ENCODE peak calls at places on chromosomes 5 and 9, in nine cellular contexts. E is CD4-positive, alpha-beta memory T cell; Y is HCT116; V is tibial nerve; C is effector memory CD4-positive, alpha-beta T cell; X is heart left ventricle; Q is astrocyte; U is aorta; J is osteoblast. T is an unnamed sample. For H3K4me1, the result is how much of the 10 kb centered on the place peaks cover.

GRCh38 chr9:134437417-134438203 is 111.4 kb downstream of the RXRA start:
- DNase-seq in E (no peak), Y (no peak), V (no peak), C (no peak), X (no peak), Q (no peak), U (no peak), J (no peak), T (no peak)

GRCh38 chr5:528625-529511 is 4.6 kb upstream of the SLC9A3 start:
- DNase-seq in E (no peak), Y (no peak), V (no peak), C (no peak), X (peak), Q (no peak), U (peak), J (no peak), T (peak)

GRCh38 chr5:73938280-73938937 is 312.4 kb downstream of the ARHGEF28 start:
- DNase-seq in E (no peak), Y (peak), V (no peak), C (no peak), X (no peak), Q (peak), U (no peak), J (peak), T (no peak)

GRCh38 chr5:32449216-32449721 is 4.7 kb upstream of the ZFR start:
- DNase-seq in E (no peak), Y (no peak), V (no peak), C (no peak), X (no peak), Q (no peak), U (no peak), J (no peak), T (no peak)

GRCh38 chr9:21174671-21175070 is 8.2 kb upstream of the IFNA21 start:
- DNase-seq in E (no peak), Y (no peak), V (no peak), C (no peak), X (no peak), Q (no peak), U (no peak), J (no peak), T (no peak)

GRCh38 chr9:130444565-130445221 is at the start of gene ASS1:
- DNase-seq in E (peak), Y (no peak), V (no peak), C (peak), X (peak), Q (no peak), U (peak), J (peak), T (peak)

GRCh38 chr9:18317896-18318295 is 156.1 kb upstream of the ADAMTSL1 start:
- DNase-seq in E (no peak), Y (no peak), V (no peak), C (no peak), X (no peak), Q (peak), U (no peak), J (peak), T (no peak)

GRCh38 chr5:68533571-68534051 is 318.1 kb downstream of the PIK3R1 start:
- DNase-seq in E (no peak), Y (no peak), V (no peak), C (no peak), X (no peak), Q (no peak), U (no peak), J (no peak), T (no peak)

GRCh38 chr9:89991204-89991790 is 386.5 kb downstream of the GADD45G start:
- DNase-seq in E (no peak), Y (no peak), V (no peak), C (no peak), X (no peak), Q (no peak), U (no peak), J (no peak), T (no peak)

GRCh38 chr5:173707392-173707791 is 90.9 kb upstream of the BOD1 start:
- DNase-seq in E (no peak), Y (no peak), V (no peak), C (no peak), X (peak), Q (peak), U (peak), J (peak), T (peak)

GRCh38 chr9:107212613-107213012 is 70.5 kb upstream of the RAD23B start:
- DNase-seq in E (no peak), Y (no peak), V (no peak), C (no peak), X (no peak), Q (no peak), U (no peak), J (no peak), T (no peak)

GRCh38 chr5:9562101-9562500 is 16.2 kb upstream of the SEMA5A start:
- DNase-seq in E (no peak), Y (no peak), V (no peak), C (no peak), X (no peak), Q (no peak), U (no peak), J (peak), T (no peak)

GRCh38 chr5:9555961-9556360 is 10.1 kb upstream of the SEMA5A start:
- DNase-seq in E (no peak), Y (no peak), V (no peak), C (no peak), X (no peak), Q (no peak), U (no peak), J (peak), T (no peak)

GRCh38 chr5:9557696-9558095 is 11.8 kb upstream of the SEMA5A start:
- DNase-seq in E (no peak), Y (no peak), V (no peak), C (no peak), X (no peak), Q (peak), U (no peak), J (no peak), T (no peak)

GRCh38 chr5:9559965-9560364 is 14.1 kb upstream of the SEMA5A start:
- DNase-seq in E (no peak), Y (no peak), V (no peak), C (no peak), X (no peak), Q (no peak), U (no peak), J (no peak), T (no peak)

DNA sequence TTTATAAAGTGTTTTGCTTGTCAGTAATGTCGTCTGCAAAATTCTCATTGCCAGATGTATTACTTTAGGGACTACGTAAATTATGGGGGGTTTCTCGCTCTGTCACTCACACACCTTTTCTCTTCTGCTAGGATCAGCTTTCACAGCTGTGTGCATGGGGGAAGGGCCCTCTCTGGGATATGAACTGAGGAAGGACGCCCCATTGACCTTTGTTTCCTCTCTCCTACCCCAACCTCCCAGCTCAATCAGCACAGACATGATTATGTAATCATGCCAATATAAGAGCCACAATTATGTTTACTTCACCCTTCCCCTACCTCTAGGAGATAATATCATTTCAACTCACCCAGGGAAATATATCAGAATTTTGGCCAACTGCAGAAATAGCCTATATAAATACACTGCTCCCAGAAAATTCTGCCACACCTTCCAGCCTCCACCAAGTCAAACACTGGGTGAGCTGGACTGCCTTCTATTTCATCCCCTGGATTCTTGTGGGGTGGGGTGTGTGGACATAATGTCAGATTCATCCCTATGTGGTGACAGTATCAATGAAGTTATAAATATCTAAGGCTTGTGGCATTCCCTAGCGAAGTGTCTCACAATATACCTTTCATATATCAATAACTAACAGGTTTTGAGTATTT is 12.6 kb upstream of the SEMA5A start:
- DNase-seq in E (no peak), Y (no peak), V (no peak), C (no peak), X (no peak), Q (no peak), U (no peak), J (no peak), T (no peak)
- H3K4me1 ChIP-seq in E (under half), Y (under half), V (under half), C (under half), X (under half), Q (under half), U (under half), J (under half), T (under half)

DNA sequence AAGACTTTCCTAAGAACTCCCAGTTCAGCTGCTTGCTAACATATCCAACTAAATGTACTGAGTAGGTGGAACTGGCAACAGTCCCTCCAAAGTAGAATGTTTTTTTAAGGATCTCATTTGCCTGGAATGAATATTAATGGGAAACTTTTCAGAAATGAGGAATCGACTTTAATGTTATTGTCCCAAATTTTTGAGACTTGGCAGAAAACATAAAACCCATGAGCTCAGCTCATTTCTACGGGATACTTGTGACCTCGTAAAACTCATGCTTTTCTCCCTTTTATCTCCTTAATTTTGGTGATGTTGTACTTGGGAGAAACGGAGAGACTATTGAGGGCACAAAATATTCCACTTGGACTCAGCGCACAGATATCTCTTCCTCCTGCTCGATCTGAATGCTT is 296.8 kb downstream of the EBF1 start:
- DNase-seq in E (no peak), Y (no peak), V (no peak), C (no peak), X (no peak), Q (peak), U (no peak), J (no peak), T (no peak)
- H3K4me1 ChIP-seq in E (under half), Y (under half), V (under half), C (under half), X (half or more), Q (under half), U (under half), J (under half), T (under half)

GRCh38 chr5:150059623-150060022 is 26.7 kb downstream of the CSF1R start:
- DNase-seq in E (no peak), Y (no peak), V (no peak), C (no peak), X (peak), Q (no peak), U (no peak), J (peak), T (peak)
- H3K4me1 ChIP-seq in E (under half), Y (under half), V (under half), C (under half), X (under half), Q (under half), U (under half), J (under half), T (under half)

GRCh38 chr5:91367908-91368648 is 15.0 kb downstream of the ARRDC3 start:
- DNase-seq in E (no peak), Y (no peak), V (no peak), C (no peak), X (no peak), Q (no peak), U (no peak), J (no peak), T (no peak)
- H3K4me1 ChIP-seq in E (under half), Y (under half), V (under half), C (under half), X (under half), Q (under half), U (under half), J (under half), T (under half)

DNA sequence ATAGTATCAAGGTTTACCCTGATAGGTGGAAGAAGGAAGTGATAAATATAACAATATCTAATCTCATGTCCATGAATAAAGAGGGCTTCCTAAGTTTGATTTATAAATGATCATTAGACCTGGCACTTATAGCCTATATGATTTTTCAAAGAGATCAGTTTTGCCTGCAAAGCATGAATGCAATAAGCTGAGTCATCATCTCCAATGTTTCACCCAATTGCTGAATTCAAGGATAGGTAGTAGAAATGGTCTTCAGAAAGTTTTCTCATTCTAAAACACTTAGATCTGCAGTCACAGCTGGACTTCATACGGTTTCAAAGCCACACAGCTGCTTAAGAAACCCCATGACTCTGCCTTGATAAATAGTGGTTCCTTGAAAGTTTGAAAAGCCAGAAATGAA is 1722.8 kb downstream of the MAT2B start:
- DNase-seq in E (no peak), Y (no peak), V (no peak), C (no peak), X (no peak), Q (no peak), U (no peak), J (no peak), T (no peak)
- H3K4me1 ChIP-seq in E (under half), Y (under half), V (under half), C (under half), X (under half), Q (under half), U (under half), J (under half), T (under half)

GRCh38 chr9:33850267-33850629 is 33.3 kb downstream of the UBE2R2 start:
- DNase-seq in E (no peak), Y (no peak), V (no peak), C (no peak), X (no peak), Q (no peak), U (no peak), J (no peak), T (no peak)
- H3K4me1 ChIP-seq in E (under half), Y (under half), V (under half), C (under half), X (half or more), Q (under half), U (under half), J (under half), T (under half)

DNA sequence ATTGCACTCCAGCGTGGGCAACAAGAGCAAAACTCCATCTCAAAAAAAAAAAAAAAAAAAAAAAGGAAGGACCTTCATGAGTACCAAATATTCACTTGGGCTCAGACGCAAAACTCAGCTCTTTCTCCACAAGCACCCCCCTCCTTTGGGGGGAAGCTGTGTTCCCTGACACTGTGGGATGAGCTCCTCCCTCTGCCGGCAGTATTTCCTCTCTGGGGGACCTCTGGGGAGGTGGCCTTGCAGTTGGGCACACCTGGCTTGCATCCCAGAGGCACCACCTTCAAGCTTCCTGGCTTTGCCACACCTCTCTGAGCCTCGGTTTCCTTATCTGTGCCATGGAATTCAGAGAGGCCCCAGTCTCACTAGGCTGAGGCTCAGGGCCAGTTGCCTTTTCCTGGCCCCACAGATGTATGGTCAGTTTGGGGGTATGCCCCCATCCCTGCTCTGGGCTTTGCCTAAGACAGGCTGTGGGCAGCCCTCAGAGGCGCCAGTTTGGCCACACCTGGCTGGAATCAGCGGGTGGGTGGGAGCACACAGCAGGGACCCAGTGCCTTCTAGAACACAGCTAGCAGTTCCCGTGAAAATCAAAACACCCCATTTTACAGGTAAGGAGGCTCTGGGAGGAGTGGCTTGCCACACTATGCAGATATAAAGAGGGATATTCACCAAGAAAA is 157.5 kb upstream of the IER5L start:
- DNase-seq in E (no peak), Y (no peak), V (no peak), C (no peak), X (no peak), Q (no peak), U (no peak), J (no peak), T (no peak)
- H3K4me1 ChIP-seq in E (under half), Y (half or more), V (under half), C (under half), X (half or more), Q (half or more), U (under half), J (half or more), T (under half)

GRCh38 chr5:80654054-80654390 is 430 bp upstream of the MSH3 start:
- DNase-seq in E (no peak), Y (no peak), V (no peak), C (no peak), X (no peak), Q (no peak), U (no peak), J (peak), T (peak)
- H3K4me1 ChIP-seq in E (under half), Y (under half), V (under half), C (under half), X (under half), Q (under half), U (under half), J (under half), T (under half)

GRCh38 chr9:3773661-3774060 is 247.9 kb upstream of the RFX3 start:
- DNase-seq in E (no peak), Y (no peak), V (no peak), C (no peak), X (no peak), Q (no peak), U (no peak), J (no peak), T (no peak)

GRCh38 chr9:3777137-3777536 is 251.3 kb upstream of the RFX3 start:
- DNase-seq in E (no peak), Y (no peak), V (no peak), C (no peak), X (no peak), Q (no peak), U (no peak), J (no peak), T (no peak)

DNA sequence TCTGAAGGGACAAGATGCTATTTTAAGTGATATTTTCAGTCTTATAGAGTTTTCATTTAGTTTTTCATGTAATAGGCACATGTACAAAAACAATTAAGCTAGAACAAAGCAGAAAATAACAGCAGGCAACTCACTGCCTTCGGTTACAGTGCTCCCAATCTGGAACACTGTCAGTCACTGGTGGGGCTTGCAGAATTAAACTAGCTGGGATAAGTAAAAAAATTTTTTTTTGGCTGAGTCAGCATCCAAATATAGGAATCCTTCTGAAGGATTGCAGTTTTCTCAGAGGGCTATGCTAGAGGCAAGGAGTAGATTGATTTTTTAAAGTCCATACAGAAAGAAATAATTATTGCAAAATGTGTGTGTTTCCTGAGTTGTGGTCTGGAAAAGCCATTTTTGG is 250.2 kb upstream of the RFX3 start:
- DNase-seq in E (no peak), Y (no peak), V (no peak), C (no peak), X (no peak), Q (no peak), U (no peak), J (no peak), T (no peak)
- H3K4me1 ChIP-seq in E (under half), Y (under half), V (under half), C (under half), X (under half), Q (under half), U (under half), J (under half), T (under half)

GRCh38 chr9:128275198-128276007 is at the start of gene GOLGA2:
- DNase-seq in E (no peak), Y (peak), V (no peak), C (no peak), X (peak), Q (peak), U (peak), J (peak), T (peak)
- H3K4me1 ChIP-seq in E (under half), Y (under half), V (under half), C (under half), X (under half), Q (under half), U (under half), J (under half), T (under half)